ENCODE peak calls at places on chromosomes 11 and 22, in five cellular contexts. X, T, K, B and Q are unnamed samples.

GRCh38 chr11:130121430-130121978 is 38.1 kb upstream of the ST14 start:
- DNase-seq in X (no peak), T (no peak), K (no peak), B (no peak), Q (no peak)

GRCh38 chr11:70099578-70100282 is 21.6 kb downstream of the ANO1 start:
- DNase-seq in X (no peak), T (no peak), K (no peak), B (no peak), Q (no peak)

GRCh38 chr11:17384002-17384511 is 4.4 kb downstream of the KCNJ11 start:
- DNase-seq in X (peak), T (peak), K (no peak), B (peak), Q (no peak)

GRCh38 chr11:86749861-86750401 is 50.4 kb upstream of the PRSS23 start:
- DNase-seq in X (no peak), T (no peak), K (no peak), B (no peak), Q (no peak)

GRCh38 chr11:20964985-20965384 is 295.6 kb downstream of the NELL1 start:
- DNase-seq in X (no peak), T (no peak), K (no peak), B (no peak), Q (no peak)

GRCh38 chr22:19464975-19465374 is 14.0 kb downstream of the UFD1 start:
- DNase-seq in X (no peak), T (no peak), K (no peak), B (no peak), Q (no peak)

GRCh38 chr11:69663326-69663725 is 11.8 kb downstream of the LTO1 start:
- DNase-seq in X (no peak), T (no peak), K (no peak), B (no peak), Q (no peak)

GRCh38 chr11:21654091-21654490 is 538.8 kb upstream of the ANO5 start:
- DNase-seq in X (no peak), T (no peak), K (no peak), B (no peak), Q (no peak)

GRCh38 chr11:69598147-69598546 is 42.8 kb upstream of the CCND1 start:
- DNase-seq in X (peak), T (no peak), K (no peak), B (no peak), Q (no peak)

DNA sequence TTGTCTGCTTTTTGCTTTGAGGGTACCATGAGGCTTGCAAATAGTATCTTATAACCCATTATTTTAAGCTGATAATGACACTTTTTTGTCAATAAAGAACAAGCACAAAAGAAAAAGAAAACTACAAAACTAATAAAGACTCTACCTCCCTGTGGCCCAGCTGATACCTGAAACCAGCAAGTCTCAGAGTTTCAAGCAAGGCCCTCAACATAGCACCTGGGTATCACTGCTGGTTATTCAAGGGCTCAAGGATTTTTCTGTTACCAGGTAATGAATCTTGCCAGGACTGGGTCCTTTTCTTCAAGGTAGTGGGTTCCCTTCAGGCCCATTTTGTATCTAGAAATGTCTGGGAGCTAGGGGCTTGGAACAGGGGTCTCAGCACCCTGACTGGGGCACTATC is 281.6 kb upstream of the C11orf87 start:
- DNase-seq in X (no peak), T (no peak), K (no peak), B (no peak), Q (no peak)
- TF ChIP-seq TAF1 in X (no peak), T (no peak), K (no peak), B (no peak), Q (no peak)

DNA sequence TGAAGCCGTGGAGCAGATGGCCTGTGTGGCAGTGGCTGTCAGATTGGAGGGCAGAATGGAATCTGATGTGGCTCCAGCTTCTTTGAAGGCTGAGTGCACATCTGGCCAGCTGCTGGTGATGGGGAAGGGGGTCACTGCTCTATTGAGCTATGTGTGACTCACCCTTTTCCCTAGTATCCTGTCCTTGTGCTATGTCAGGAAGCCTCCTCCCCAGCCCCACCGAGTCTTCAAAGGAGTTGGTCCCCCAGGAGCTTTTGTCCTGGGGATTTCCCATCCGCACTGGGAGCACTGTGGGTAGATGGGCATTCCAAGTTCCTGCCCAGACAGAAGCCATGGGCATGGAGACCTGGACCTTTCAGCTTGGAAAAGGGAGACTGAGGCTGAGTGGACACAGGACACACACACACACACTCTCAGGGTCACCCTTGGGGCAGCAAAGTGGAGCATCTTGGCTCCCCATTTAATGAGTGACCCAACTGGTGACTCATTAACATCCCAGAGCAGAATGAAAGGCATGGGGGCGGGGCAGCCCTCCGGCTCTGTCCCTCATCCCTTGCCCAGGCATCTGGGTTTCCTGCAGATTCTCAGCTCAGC is 3.3 kb downstream of the SERPINH1 start:
- DNase-seq in X (no peak), T (no peak), K (no peak), B (peak), Q (no peak)
- TF ChIP-seq POLR2AphosphoS5 in X (peak), T (no peak), K (no peak), B (no peak), Q (no peak)

GRCh38 chr22:35509960-35510359 is 30.7 kb upstream of the RASD2 start:
- DNase-seq in X (no peak), T (no peak), K (no peak), B (no peak), Q (no peak)
- TF ChIP-seq POLR2A in X (no peak), T (no peak), K (no peak), B (no peak), Q (no peak)

DNA sequence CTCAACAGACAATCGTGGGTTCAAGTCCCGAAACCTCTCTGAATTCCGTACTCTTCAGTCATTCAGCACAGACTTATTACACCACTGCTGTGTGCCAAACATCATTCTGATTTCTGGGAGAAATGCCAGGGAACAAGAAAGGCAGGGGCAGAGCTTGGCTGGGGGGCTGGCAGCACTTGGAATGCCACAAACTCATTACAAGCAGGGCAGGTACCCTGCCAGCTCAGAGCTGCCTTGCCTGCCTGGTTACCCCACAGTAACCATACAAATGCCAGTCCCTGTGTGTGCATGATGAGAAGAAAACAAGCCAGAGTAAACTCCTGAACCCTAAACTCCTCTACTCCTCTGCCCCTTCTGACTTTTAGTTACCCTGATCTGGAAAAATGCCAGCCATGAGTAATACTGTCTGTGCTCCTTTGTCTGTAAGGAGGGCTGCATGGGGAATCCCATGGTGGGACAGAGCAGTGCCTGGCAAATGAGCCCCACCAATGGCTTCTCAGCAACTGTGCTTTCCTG is 6.9 kb upstream of the RAD9A start:
- DNase-seq in X (no peak), T (no peak), K (no peak), B (no peak), Q (no peak)
- TF ChIP-seq TAF1 in X (no peak), T (no peak), K (no peak), B (no peak), Q (no peak)

GRCh38 chr22:17943533-17944204 is 80.7 kb downstream of the MICAL3 start:
- DNase-seq in X (no peak), T (no peak), K (no peak), B (no peak), Q (no peak)
- TF ChIP-seq POLR2AphosphoS5 in X (no peak), T (no peak), K (no peak), B (no peak), Q (no peak)

DNA sequence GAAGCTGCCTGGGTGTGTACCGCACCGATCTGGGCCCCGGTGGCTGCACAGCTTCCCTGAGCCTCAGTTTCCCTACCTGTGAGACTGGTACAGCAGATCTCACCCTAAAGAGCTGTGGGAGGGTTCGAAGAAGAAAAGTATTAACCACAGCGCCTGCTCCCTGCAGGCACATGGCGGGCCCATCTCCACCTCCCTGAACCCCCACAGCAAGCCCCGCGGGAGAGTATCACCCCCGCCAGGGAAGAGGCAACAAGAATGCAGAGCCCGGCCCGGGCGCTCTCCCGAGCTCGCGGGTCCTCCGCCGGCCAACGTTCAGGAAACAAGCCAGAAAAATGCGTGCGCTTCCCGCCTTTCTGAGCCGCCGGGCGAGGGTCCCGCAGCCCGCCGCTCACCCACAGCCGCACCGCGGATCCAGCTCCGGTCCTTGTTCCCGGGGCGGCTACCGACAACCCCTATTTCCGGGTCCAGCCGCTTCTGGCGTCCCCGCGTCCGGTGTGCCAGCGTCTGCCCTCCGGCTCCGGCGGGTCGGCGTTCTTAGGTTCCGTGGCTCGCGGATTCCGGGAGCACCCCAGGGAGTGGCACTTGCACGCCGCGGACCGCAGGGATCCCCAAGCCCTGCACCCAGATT is at the start of gene TOP3B:
- DNase-seq in X (peak), T (peak), K (peak), B (peak), Q (peak)
- TF ChIP-seq POLR2A in X (peak), T (no peak), K (peak), B (peak), Q (peak)

GRCh38 chr22:48896766-48897637 is 930.7 kb downstream of the BRD1 start:
- DNase-seq in X (no peak), T (no peak), K (no peak), B (no peak), Q (no peak)
- TF ChIP-seq TAF1 in X (no peak), T (no peak), K (no peak), B (no peak), Q (no peak)